ENCODE peak calls at places on chromosomes 4 and X, in four cellular contexts. G is thoracic aorta, R is fibroblast of the aortic adventitia, H is heart right ventricle. N is an unnamed sample.

GRCh38 chr4:112141366-112142138 is 3.7 kb upstream of the FAM241A start:
- DNase-seq in R (peak; percentile 42), G (no peak), H (no peak), N (no peak)

GRCh38 chr4:184644553-184645307 is 4.5 kb downstream of the CASP3 start:
- DNase-seq in H (no peak), G (no peak), R (peak; percentile 16), N (no peak)

GRCh38 chrX:100731441-100732281 is at the start of gene SYTL4:
- DNase-seq in G (no peak), R (no peak), H (peak; percentile 3), N (no peak)

GRCh38 chrX:109886122-109886761 is 116.7 kb upstream of the TMEM164 start:
- DNase-seq in G (no peak), H (peak; percentile 9), R (peak; percentile 71), N (peak; percentile 62)

GRCh38 chr4:54482529-54482961 is 175.2 kb upstream of the KIT start:
- DNase-seq in G (no peak), R (no peak), H (no peak), N (no peak)

GRCh38 chrX:30679369-30679768 is 26.1 kb downstream of the GK start:
- DNase-seq in H (no peak), G (no peak), R (no peak), N (no peak)

GRCh38 chr4:52606040-52606439 is 53.1 kb downstream of the USP46 start:
- DNase-seq in H (no peak), R (no peak), G (no peak), N (no peak)

GRCh38 chr4:86942185-86942666 is 7.4 kb downstream of the AFF1 start:
- DNase-seq in H (no peak), R (peak; percentile 65), G (no peak), N (no peak)

GRCh38 chr4:106358899-106359298 is 9.7 kb downstream of the GIMD1 start:
- DNase-seq in G (no peak), R (peak; percentile 60), H (no peak), N (no peak)

GRCh38 chrX:16185725-16186136 is 18.4 kb downstream of the MAGEB17 start:
- DNase-seq in H (no peak), R (peak; percentile 67), G (no peak), N (peak; percentile 36)

GRCh38 chr4:7187691-7188090 is 4.6 kb upstream of the SORCS2 start:
- DNase-seq in H (no peak), G (no peak), R (no peak), N (no peak)

GRCh38 chr4:78652282-78652876 is 100.8 kb downstream of the ANXA3 start:
- DNase-seq in G (no peak), R (peak; percentile 92), H (peak; percentile 27), N (no peak)

GRCh38 chrX:119654112-119654531 is 38.8 kb downstream of the SEPTIN6 start:
- DNase-seq in G (no peak), R (peak; percentile 32), H (peak; percentile 73), N (no peak)

GRCh38 chrX:148562846-148563245 is 62.4 kb downstream of the AFF2 start:
- DNase-seq in G (no peak), R (no peak), H (no peak), N (no peak)

GRCh38 chrX:65608021-65608420 is 59.4 kb upstream of the MSN start:
- DNase-seq in R (no peak), G (no peak), H (no peak), N (no peak)
- TF ChIP-seq CTCF in R (no peak), G (no peak), H (no peak), N (no peak)

GRCh38 chr4:118833192-118833820 is 2.6 kb downstream of the SEC24D start:
- DNase-seq in R (no peak), G (no peak), H (no peak), N (no peak)
- H3K4me3 ChIP-seq in R (peak overlapping the region; percentile 88), G (peak overlapping the region; percentile 97), H (no peak overlapping the region), N (no peak overlapping the region)

GRCh38 chr4:93409035-93409434 is 419.5 kb upstream of the ATOH1 start:
- DNase-seq in H (no peak), R (no peak), G (no peak), N (no peak)
- TF ChIP-seq CTCF in H (no peak), R (no peak), G (no peak), N (no peak)

GRCh38 chr4:27215421-27215820 is 354.8 kb downstream of the STIM2 start:
- DNase-seq in R (peak; percentile 21), G (no peak), H (no peak), N (no peak)

GRCh38 chr4:27218013-27218412 is 357.4 kb downstream of the STIM2 start:
- DNase-seq in R (peak; percentile 15), G (no peak), H (no peak), N (no peak)

GRCh38 chr4:27217261-27217769 is 356.7 kb downstream of the STIM2 start:
- DNase-seq in G (no peak), R (peak; percentile 77), H (no peak), N (no peak)
- H3K4me3 ChIP-seq in G (no peak overlapping the region), R (no peak overlapping the region), H (no peak overlapping the region), N (no peak overlapping the region)